ENCODE peak calls at places on chromosomes 5 and 9, in four cellular contexts. A, U, K and V are unnamed samples.

GRCh38 chr9:37514999-37515398 is 29.3 kb downstream of the POLR1E start:
- DNase-seq in K (no peak), A (no peak), U (no peak), V (no peak)

GRCh38 chr9:8660383-8660782 is 860.8 kb upstream of the DMAC1 start:
- DNase-seq in A (no peak), K (no peak), U (no peak), V (no peak)

GRCh38 chr9:20048985-20049384 is 260.1 kb upstream of the SLC24A2 start:
- DNase-seq in A (no peak), U (no peak), K (no peak), V (no peak)

GRCh38 chr5:68114641-68115040 is 100.9 kb upstream of the PIK3R1 start:
- DNase-seq in A (no peak), K (no peak), U (no peak), V (no peak)

GRCh38 chr5:101678494-101679193 is 617.4 kb downstream of the SLCO4C1 start:
- DNase-seq in K (peak; percentile 52), A (peak; percentile 25), U (peak; percentile 39), V (peak; percentile 7)

GRCh38 chr9:114288233-114289051 is 34.5 kb upstream of the ORM1 start:
- DNase-seq in A (peak; percentile 56), U (no peak), K (no peak), V (no peak)

GRCh38 chr9:37575921-37576721 is at the start of gene FBXO10:
- DNase-seq in K (no peak), A (peak; percentile 69), U (peak; percentile 33), V (no peak)

GRCh38 chr9:137023583-137023991 is 4.5 kb downstream of the ABCA2 start:
- DNase-seq in U (no peak), K (no peak), A (no peak), V (no peak)

GRCh38 chr5:107766439-107766838 is 95.7 kb upstream of the EFNA5 start:
- DNase-seq in K (no peak), A (no peak), U (no peak), V (no peak)

GRCh38 chr9:27939186-27939585 is 365.9 kb upstream of the C9orf72 start:
- DNase-seq in U (no peak), A (no peak), K (no peak), V (no peak)

GRCh38 chr5:1659100-1660036 is 135.6 kb upstream of the LPCAT1 start:
- DNase-seq in K (no peak), A (no peak), U (no peak), V (no peak)

GRCh38 chr5:125484272-125485002 is 738.0 kb upstream of the ZNF608 start:
- DNase-seq in K (no peak), U (no peak), A (peak; percentile 23), V (no peak)

GRCh38 chr9:97983524-97984187 is 515 bp downstream of the ANP32B start:
- DNase-seq in A (peak; percentile 46), U (peak; percentile 69), K (no peak), V (no peak)

GRCh38 chr5:54226215-54226614 is 84.2 kb downstream of the ARL15 start:
- DNase-seq in A (no peak), U (no peak), K (no peak), V (no peak)

GRCh38 chr5:100790170-100790665 is 112.9 kb downstream of the ST8SIA4 start:
- DNase-seq in A (no peak), K (no peak), U (no peak), V (no peak)

GRCh38 chr5:176369934-176370711 is 4.8 kb downstream of the ARL10 start:
- DNase-seq in A (no peak), U (no peak), K (no peak), V (no peak)

GRCh38 chr5:28430565-28431178 is 1392.3 kb upstream of the CDH9 start:
- DNase-seq in A (no peak), K (no peak), U (no peak), V (no peak)

GRCh38 chr9:16214677-16215076 is 655.8 kb downstream of the BNC2 start:
- DNase-seq in K (no peak), U (no peak), A (no peak), V (no peak)

GRCh38 chr9:16210440-16210839 is 657.6 kb downstream of the CCDC171 start:
- DNase-seq in U (no peak), A (no peak), K (no peak), V (no peak)

GRCh38 chr9:16211952-16212351 is 658.5 kb downstream of the BNC2 start:
- DNase-seq in K (no peak), A (no peak), U (no peak), V (no peak)

GRCh38 chr9:16217933-16218830 is 652.3 kb downstream of the BNC2 start:
- DNase-seq in A (no peak), K (no peak), U (no peak), V (no peak)

GRCh38 chr9:16213781-16214515 is 656.5 kb downstream of the BNC2 start:
- DNase-seq in A (peak; percentile 46), U (no peak), K (no peak), V (no peak)
- TF ChIP-seq CHD4 in A (no peak), U (no peak), K (no peak), V (no peak)

DNA sequence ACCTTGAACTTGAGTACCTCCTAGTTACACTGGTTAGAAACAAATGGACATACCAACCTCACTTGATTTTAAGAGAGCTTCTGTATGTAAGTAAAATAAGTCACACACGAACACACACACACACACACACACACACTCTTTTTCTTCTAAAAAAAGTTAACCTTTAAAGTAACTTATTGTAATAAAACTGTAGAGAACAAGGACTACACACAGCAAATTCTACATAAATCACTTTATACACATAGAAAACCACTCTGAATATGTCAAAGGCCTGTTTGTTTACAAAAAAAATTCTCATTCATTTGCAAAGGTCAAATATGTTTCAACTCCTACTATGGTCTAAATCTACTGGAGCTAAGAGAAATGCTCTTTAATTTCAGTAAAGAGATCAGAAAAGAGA is 29.1 kb downstream of the GIN1 start:
- DNase-seq in A (no peak), U (no peak), K (no peak), V (no peak)
- TF ChIP-seq RAD21 in A (no peak), U (no peak), K (no peak), V (no peak)

DNA sequence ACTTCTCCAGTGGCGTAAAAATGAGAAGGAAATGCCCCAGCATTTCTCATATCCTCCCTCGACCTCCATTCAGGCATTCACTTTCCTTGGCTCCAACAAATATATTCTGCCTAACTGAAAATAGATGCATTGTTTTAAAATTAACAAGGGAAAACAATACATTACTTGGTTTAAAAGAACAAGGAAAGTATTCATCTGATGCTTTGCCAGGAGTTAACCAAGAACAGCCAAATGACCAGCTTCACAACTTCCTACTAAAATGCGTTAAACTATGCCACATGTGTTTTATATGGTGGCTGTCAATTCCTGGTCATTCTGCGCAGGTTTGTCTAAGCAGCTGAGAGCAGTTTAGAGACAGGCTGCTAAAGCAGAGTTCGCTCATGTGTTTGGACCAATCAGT is 121.4 kb downstream of the GNAQ start:
- DNase-seq in A (no peak), K (no peak), U (no peak), V (no peak)
- TF ChIP-seq CHD4 in A (no peak), K (no peak), U (no peak), V (no peak)

DNA sequence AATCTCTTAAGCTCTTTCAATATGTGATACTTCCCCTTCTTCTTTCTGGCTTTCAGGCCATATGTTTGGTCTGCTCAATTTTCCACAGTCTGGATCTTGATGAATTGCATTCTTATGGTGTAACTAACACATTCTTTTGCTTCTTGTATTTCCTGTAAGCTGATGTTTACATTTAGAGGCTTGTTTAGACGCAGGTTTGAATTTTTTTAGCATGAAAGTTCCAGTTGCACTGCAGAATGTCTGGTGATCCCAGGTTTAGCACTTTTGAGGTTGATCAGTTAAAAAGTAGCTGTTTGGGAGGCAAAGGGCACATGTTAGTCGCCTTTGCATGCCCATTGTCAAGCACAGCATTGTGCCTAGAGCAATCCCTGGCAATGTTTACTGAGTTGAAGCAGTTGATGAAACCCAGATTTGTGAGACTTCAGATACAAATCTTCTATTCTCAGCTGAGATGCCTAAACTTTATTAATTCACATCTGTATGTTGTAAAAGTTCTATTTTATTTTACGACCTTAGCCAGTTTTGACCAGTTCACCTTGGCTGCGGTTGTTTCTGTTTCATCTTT is 59.6 kb upstream of the SPATA31C2 start:
- DNase-seq in U (no peak), A (peak; percentile 43), K (no peak), V (no peak)
- TF ChIP-seq RAD21 in U (no peak), A (peak; percentile 15), K (no peak), V (no peak)

GRCh38 chr9:127805620-127806019 is 2.9 kb downstream of the FPGS start:
- DNase-seq in U (peak; percentile 35), A (peak; percentile 69), K (peak; percentile 51), V (no peak)
- TF ChIP-seq CHD4 in U (no peak), A (no peak), K (no peak), V (no peak)

GRCh38 chr9:18138676-18139075 is 335.3 kb upstream of the ADAMTSL1 start:
- DNase-seq in A (no peak), U (no peak), K (no peak), V (no peak)

GRCh38 chr9:18141681-18142080 is 332.3 kb upstream of the ADAMTSL1 start:
- DNase-seq in A (no peak), U (no peak), K (no peak), V (no peak)

GRCh38 chr9:18146329-18146728 is 327.6 kb upstream of the ADAMTSL1 start:
- DNase-seq in K (no peak), A (no peak), U (no peak), V (no peak)

GRCh38 chr9:18137815-18138214 is 336.1 kb upstream of the ADAMTSL1 start:
- DNase-seq in K (no peak), A (no peak), U (no peak), V (no peak)

GRCh38 chr9:18142964-18143363 is 331.0 kb upstream of the ADAMTSL1 start:
- DNase-seq in K (no peak), A (no peak), U (no peak), V (no peak)
- TF ChIP-seq RAD21 in K (no peak), A (peak; percentile 11), U (no peak), V (no peak)

GRCh38 chr5:119583684-119584083 is 45.7 kb upstream of the FAM170A start:
- DNase-seq in K (no peak), A (no peak), U (no peak), V (peak; percentile 38)

GRCh38 chr5:119582987-119583386 is 46.4 kb upstream of the FAM170A start:
- DNase-seq in A (no peak), K (no peak), U (no peak), V (no peak)

DNA sequence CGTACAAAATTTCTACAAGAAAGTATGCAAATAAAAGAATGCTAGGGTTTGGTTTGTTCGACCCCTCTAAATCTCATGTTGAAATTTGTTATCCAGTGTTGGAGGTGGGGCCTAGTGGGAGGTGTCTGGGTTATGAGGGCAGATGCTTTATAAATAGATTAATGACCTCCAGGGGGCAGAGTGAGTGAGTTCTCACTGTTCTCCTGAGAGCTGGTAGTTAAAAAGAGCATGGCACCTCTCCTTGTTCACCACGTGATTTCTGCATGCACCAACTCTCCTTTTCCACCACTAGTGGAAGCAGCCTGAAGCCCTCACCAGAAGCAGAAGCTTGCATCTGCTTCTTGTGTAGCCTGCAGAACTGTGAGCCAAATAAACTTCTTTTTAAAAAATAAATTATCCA is 50.4 kb upstream of the FAM170A start:
- DNase-seq in K (peak; percentile 63), A (peak; percentile 14), U (peak; percentile 44), V (no peak)
- TF ChIP-seq CHD4 in K (no peak), A (no peak), U (no peak), V (no peak)

GRCh38 chr9:124470306-124470705 is 20.1 kb downstream of the ADGRD2 start:
- DNase-seq in U (no peak), K (no peak), A (no peak), V (no peak)
- TF ChIP-seq RAD21 in U (no peak), K (no peak), A (no peak), V (no peak)

GRCh38 chr5:608286-609087 is 3.7 kb upstream of the CEP72 start:
- DNase-seq in U (no peak), K (no peak), A (no peak), V (no peak)
- TF ChIP-seq CHD4 in U (no peak), K (no peak), A (no peak), V (no peak)